ENCODE peak calls at places on chromosomes 12 and 14, in eight cellular contexts. A, B, Q, D, S, H, X and U are unnamed samples.

GRCh38 chr12:68336754-68337343 is 4.7 kb upstream of the MDM1 start:
- DNase-seq in A (no peak), B (no peak), Q (no peak), D (no peak), S (no peak), H (no peak), X (no peak), U (no peak)

GRCh38 chr12:12190087-12190809 is 76.6 kb downstream of the LRP6 start:
- DNase-seq in A (no peak), B (no peak), Q (no peak), D (no peak), S (no peak), H (no peak), X (no peak), U (peak; percentile 15)

GRCh38 chr12:54016051-54016450 is 7.3 kb downstream of the HOXC8 start:
- DNase-seq in A (no peak), B (no peak), Q (no peak), D (no peak), S (no peak), H (no peak), X (no peak), U (no peak)

GRCh38 chr12:96883571-96883970 is 23.5 kb upstream of the NEDD1 start:
- DNase-seq in A (peak; percentile 11), B (no peak), Q (no peak), D (no peak), S (no peak), H (no peak), X (no peak), U (peak; percentile 36)

GRCh38 chr12:7131502-7131866 is 1.3 kb downstream of the CLSTN3 start:
- DNase-seq in A (no peak), B (no peak), Q (peak; percentile 64), D (no peak), S (peak; percentile 40), H (peak; percentile 13), X (no peak), U (no peak)

GRCh38 chr12:84636801-84637285 is 275.8 kb downstream of the SLC6A15 start:
- DNase-seq in A (peak; percentile 28), B (peak; percentile 32), Q (no peak), D (no peak), S (no peak), H (no peak), X (no peak), U (no peak)

GRCh38 chr14:88895116-88895515 is 70.7 kb downstream of the TTC8 start:
- DNase-seq in A (peak; percentile 56), B (peak; percentile 42), Q (no peak), D (no peak), S (no peak), H (no peak), X (no peak), U (peak; percentile 56)

GRCh38 chr14:99671230-99672224 is 12.6 kb upstream of the CYP46A1 start:
- DNase-seq in A (peak; percentile 28), B (no peak), Q (no peak), D (no peak), S (no peak), H (no peak), X (no peak), U (no peak)

GRCh38 chr14:24196071-24197061 is 1.1 kb upstream of the TM9SF1 start:
- DNase-seq in A (peak; percentile 24), B (no peak), Q (no peak), D (no peak), S (no peak), H (no peak), X (peak; percentile 52), U (peak; percentile 20)

GRCh38 chr14:101134161-101134631 is 230.7 kb upstream of the RTL1 start:
- DNase-seq in A (no peak), B (no peak), Q (no peak), D (no peak), S (no peak), H (no peak), X (no peak), U (no peak)

GRCh38 chr14:61320806-61321384 is 484 bp upstream of the PRKCH start:
- DNase-seq in A (no peak), B (no peak), Q (no peak), D (no peak), S (peak; percentile 44), H (no peak), X (no peak), U (no peak)

GRCh38 chr14:34461334-34462131 is 507 bp downstream of the SPTSSA start:
- DNase-seq in A (peak; percentile 53), B (peak; percentile 46), Q (peak; percentile 33), D (peak; percentile 36), S (peak; percentile 64), H (peak; percentile 2), X (peak; percentile 52), U (peak; percentile 52)

GRCh38 chr14:69270795-69271708 is 11.1 kb downstream of the GALNT16 start:
- DNase-seq in A (peak; percentile 53), B (no peak), Q (no peak), D (no peak), S (peak; percentile 61), H (no peak), X (no peak), U (no peak)

GRCh38 chr14:38553586-38553985 is 297.7 kb upstream of the CLEC14A start:
- DNase-seq in A (peak; percentile 67), B (peak; percentile 75), Q (no peak), D (no peak), S (no peak), H (no peak), X (no peak), U (peak; percentile 85)

GRCh38 chr12:110366474-110367208 is 36.9 kb downstream of the ANAPC7 start:
- DNase-seq in A (no peak), B (no peak), Q (no peak), D (no peak), S (no peak), H (no peak), X (no peak), U (no peak)

GRCh38 chr14:22753586-22753985 is 12.9 kb upstream of the OXA1L start:
- DNase-seq in A (peak; percentile 5), B (no peak), Q (no peak), D (no peak), S (no peak), H (no peak), X (no peak), U (no peak)

GRCh38 chr12:124921200-124922008 is 7.0 kb upstream of the UBC start:
- DNase-seq in A (peak; percentile 68), B (peak; percentile 58), Q (peak; percentile 77), D (no peak), S (peak; percentile 61), H (peak; percentile 54), X (peak; percentile 69), U (peak; percentile 60)

GRCh38 chr14:88866305-88866704 is 41.9 kb downstream of the TTC8 start:
- DNase-seq in A (no peak), B (no peak), Q (no peak), D (no peak), S (no peak), H (no peak), X (no peak), U (peak; percentile 16)

GRCh38 chr14:99426265-99426664 is 54.4 kb downstream of the SETD3 start:
- DNase-seq in A (no peak), B (no peak), Q (no peak), D (no peak), S (no peak), H (no peak), X (no peak), U (no peak)

GRCh38 chr12:113306382-113306781 is 28.5 kb downstream of the SLC8B1 start:
- DNase-seq in A (peak; percentile 22), B (no peak), Q (no peak), D (no peak), S (no peak), H (no peak), X (no peak), U (no peak)

GRCh38 chr12:92551210-92551609 is 151.6 kb upstream of the PLEKHG7 start:
- DNase-seq in A (no peak), B (no peak), Q (no peak), D (no peak), S (no peak), H (no peak), X (no peak), U (no peak)

GRCh38 chr14:35122696-35123387 is 490 bp downstream of the PRORP start:
- DNase-seq in A (peak; percentile 56), B (peak; percentile 32), Q (peak; percentile 11), D (no peak), S (no peak), H (no peak), X (no peak), U (peak; percentile 41)

GRCh38 chr12:84408936-84409335 is 503.7 kb downstream of the SLC6A15 start:
- DNase-seq in A (no peak), B (no peak), Q (no peak), D (no peak), S (no peak), H (no peak), X (no peak), U (no peak)

GRCh38 chr12:100453953-100454352 is 19.7 kb upstream of the NR1H4 start:
- DNase-seq in A (no peak), B (no peak), Q (no peak), D (no peak), S (no peak), H (no peak), X (no peak), U (no peak)

GRCh38 chr12:13170892-13171490 is 25.5 kb upstream of the EMP1 start:
- DNase-seq in A (peak; percentile 72), B (no peak), Q (no peak), D (no peak), S (no peak), H (no peak), X (no peak), U (peak; percentile 37)

GRCh38 chr12:75560167-75560566 is 48.8 kb upstream of the KRR1 start:
- DNase-seq in A (peak; percentile 73), B (no peak), Q (no peak), D (no peak), S (no peak), H (no peak), X (peak; percentile 8), U (peak; percentile 55)

GRCh38 chr12:96497800-96498199 is 8.4 kb downstream of the CFAP54 start:
- DNase-seq in A (peak; percentile 75), B (no peak), Q (no peak), D (no peak), S (no peak), H (no peak), X (no peak), U (no peak)

GRCh38 chr14:68741839-68742470 is 50.9 kb downstream of the ZFP36L1 start:
- DNase-seq in A (no peak), B (no peak), Q (no peak), D (no peak), S (no peak), H (no peak), X (peak; percentile 79), U (no peak)

GRCh38 chr14:91388551-91388975 is 29.1 kb downstream of the CCDC88C start:
- DNase-seq in A (no peak), B (no peak), Q (peak; percentile 67), D (no peak), S (no peak), H (no peak), X (no peak), U (peak; percentile 21)

GRCh38 chr12:121288158-121288848 is 8.2 kb downstream of the CAMKK2 start:
- DNase-seq in A (no peak), B (no peak), Q (no peak), D (no peak), S (peak; percentile 42), H (no peak), X (peak; percentile 50), U (no peak)

GRCh38 chr14:96309128-96309906 is 53.3 kb downstream of the BDKRB1 start:
- DNase-seq in A (no peak), B (no peak), Q (no peak), D (no peak), S (no peak), H (no peak), X (no peak), U (no peak)

GRCh38 chr14:105901226-105901625 is 374.8 kb downstream of the TMEM121 start:
- DNase-seq in A (no peak), B (no peak), Q (no peak), D (no peak), S (no peak), H (no peak), X (no peak), U (no peak)

GRCh38 chr12:28893365-28893764 is 255.7 kb upstream of the FAR2 start:
- DNase-seq in A (peak; percentile 87), B (no peak), Q (no peak), D (no peak), S (no peak), H (no peak), X (no peak), U (peak; percentile 16)

GRCh38 chr12:69880566-69880965 is 55.5 kb downstream of the MYRFL start:
- DNase-seq in A (peak; percentile 36), B (peak; percentile 2), Q (no peak), D (peak; percentile 60), S (no peak), H (no peak), X (no peak), U (no peak)